ENCODE peak calls at places on chromosomes 5 and 9, in four cellular contexts. One of them, this sample, is unnamed.

GRCh38 chr5:75681125-75681830 is 36.0 kb downstream of the POC5 start:
- DNase-seq in hypothalamus: no peak
- DNase-seq in fibroblast of pulmonary artery: peak
- DNase-seq in NCI-H1436: peak
- DNase-seq in this sample: peak

GRCh38 chr5:69231851-69232250 is 2.8 kb upstream of the CDK7 start:
- DNase-seq in hypothalamus: peak
- DNase-seq in NCI-H1436: no peak
- DNase-seq in fibroblast of pulmonary artery: no peak
- DNase-seq in this sample: no peak

GRCh38 chr9:124940521-124940893 is 376 bp downstream of the GOLGA1 start:
- DNase-seq in fibroblast of pulmonary artery: no peak
- DNase-seq in hypothalamus: peak
- DNase-seq in NCI-H1436: peak
- DNase-seq in this sample: no peak

GRCh38 chr5:40441733-40442132 is 238.0 kb upstream of the PTGER4 start:
- DNase-seq in fibroblast of pulmonary artery: no peak
- DNase-seq in hypothalamus: no peak
- DNase-seq in NCI-H1436: no peak
- DNase-seq in this sample: no peak

GRCh38 chr5:76379855-76380254 is 23.2 kb upstream of the IQGAP2 start:
- DNase-seq in NCI-H1436: no peak
- DNase-seq in hypothalamus: no peak
- DNase-seq in fibroblast of pulmonary artery: no peak
- DNase-seq in this sample: no peak

GRCh38 chr5:42984307-42984706 is 55.8 kb downstream of the ANXA2R start:
- DNase-seq in hypothalamus: no peak
- DNase-seq in NCI-H1436: no peak
- DNase-seq in fibroblast of pulmonary artery: no peak
- DNase-seq in this sample: no peak

GRCh38 chr9:70413427-70413797 is 1.0 kb downstream of the KLF9 start:
- DNase-seq in NCI-H1436: no peak
- DNase-seq in hypothalamus: no peak
- DNase-seq in fibroblast of pulmonary artery: no peak
- DNase-seq in this sample: no peak

GRCh38 chr9:126791406-126792230 is 13.2 kb upstream of the ZBTB43 start:
- DNase-seq in hypothalamus: no peak
- DNase-seq in fibroblast of pulmonary artery: peak
- DNase-seq in NCI-H1436: no peak
- DNase-seq in this sample: no peak

GRCh38 chr9:18982246-18982589 is 50.8 kb downstream of the SAXO1 start:
- DNase-seq in NCI-H1436: no peak
- DNase-seq in fibroblast of pulmonary artery: no peak
- DNase-seq in hypothalamus: no peak
- DNase-seq in this sample: no peak